ENCODE peak calls at places on chromosomes 16 and 17, in nine cellular contexts. N is GM23338, T is HCEC 1CT, O is endothelial cell, V is Calu3, L is HTR-8/SVneo, J is choroid plexus epithelial cell, Z is B cell, B is left cardiac atrium. G is an unnamed sample.

GRCh38 chr17:8221663-8222379 is 11.4 kb upstream of the AURKB start:
- DNase-seq in N (peak; percentile 89), T (peak; percentile 75), O (peak; percentile 89), V (peak; percentile 85), L (peak; percentile 79), J (peak; percentile 94), Z (peak; percentile 91), B (peak; percentile 80), G (peak; percentile 94)

GRCh38 chr17:2875608-2876007 is 79.4 kb downstream of the RAP1GAP2 start:
- DNase-seq in N (no peak), T (no peak), O (no peak), V (no peak), L (no peak), J (no peak), Z (no peak), B (no peak), G (peak; percentile 49)

GRCh38 chr16:90048737-90049330 is 28.3 kb downstream of the PRDM7 start:
- DNase-seq in N (no peak), T (no peak), O (no peak), V (no peak), L (no peak), J (no peak), Z (no peak), B (no peak), G (no peak)

GRCh38 chr17:62994931-62995330 is 28.9 kb downstream of the TANC2 start:
- DNase-seq in N (no peak), T (peak; percentile 27), O (no peak), V (no peak), L (no peak), J (peak; percentile 18), Z (no peak), B (no peak), G (peak; percentile 11)

GRCh38 chr16:26137956-26138355 is 446.2 kb downstream of the HS3ST4 start:
- DNase-seq in N (no peak), T (no peak), O (no peak), V (no peak), L (no peak), J (no peak), Z (no peak), B (no peak), G (no peak)

GRCh38 chr16:85210423-85211169 is 98.3 kb upstream of the CIBAR2 start:
- DNase-seq in N (no peak), T (peak; percentile 91), O (no peak), V (no peak), L (no peak), J (peak; percentile 70), Z (no peak), B (no peak), G (no peak)

GRCh38 chr17:42518046-42518754 is 17.8 kb upstream of the NAGLU start:
- DNase-seq in N (no peak), T (peak; percentile 99), O (no peak), V (peak; percentile 85), L (peak; percentile 88), J (peak; percentile 91), Z (no peak), B (peak; percentile 90), G (no peak)

GRCh38 chr16:30183961-30184429 is 593 bp downstream of the CORO1A start:
- DNase-seq in N (peak; percentile 16), T (no peak), O (no peak), V (no peak), L (no peak), J (no peak), Z (peak; percentile 87), B (peak; percentile 45), G (no peak)

GRCh38 chr17:34820166-34820920 is 140.9 kb downstream of the CCT6B start:
- DNase-seq in N (peak; percentile 20), T (no peak), O (no peak), V (no peak), L (no peak), J (no peak), Z (no peak), B (no peak), G (peak; percentile 47)

GRCh38 chr17:64457156-64457555 is 8.2 kb downstream of the MILR1 start:
- DNase-seq in N (no peak), T (no peak), O (no peak), V (no peak), L (no peak), J (peak; percentile 94), Z (no peak), B (no peak), G (no peak)

GRCh38 chr17:75602644-75603043 is 15.0 kb downstream of the MYO15B start:
- DNase-seq in N (no peak), T (no peak), O (no peak), V (no peak), L (no peak), J (no peak), Z (peak; percentile 8), B (no peak), G (no peak)

GRCh38 chr16:55542459-55543082 is 23.9 kb upstream of the CAPNS2 start:
- DNase-seq in N (no peak), T (peak; percentile 69), O (no peak), V (no peak), L (peak; percentile 5), J (peak; percentile 72), Z (no peak), B (no peak), G (no peak)

GRCh38 chr16:85249830-85250455 is 137.7 kb upstream of the CIBAR2 start:
- DNase-seq in N (no peak), T (no peak), O (no peak), V (no peak), L (no peak), J (no peak), Z (no peak), B (no peak), G (no peak)

GRCh38 chr16:89324056-89325010 is 106.8 kb downstream of the ZNF778 start:
- DNase-seq in N (no peak), T (peak; percentile 91), O (no peak), V (no peak), L (no peak), J (peak; percentile 82), Z (no peak), B (peak; percentile 16), G (no peak)

GRCh38 chr17:78995022-78995760 is 14.4 kb downstream of the CANT1 start:
- DNase-seq in N (no peak), T (no peak), O (no peak), V (no peak), L (no peak), J (no peak), Z (no peak), B (no peak), G (no peak)

GRCh38 chr17:33778505-33779398 is 476.3 kb upstream of the CCL2 start:
- DNase-seq in N (peak; percentile 74), T (peak; percentile 45), O (peak; percentile 58), V (peak; percentile 48), L (peak; percentile 46), J (peak; percentile 81), Z (peak; percentile 47), B (peak; percentile 32), G (peak; percentile 68)

GRCh38 chr17:2238432-2239169 is 65.0 kb downstream of the SMG6 start:
- DNase-seq in N (no peak), T (no peak), O (no peak), V (no peak), L (no peak), J (peak; percentile 57), Z (peak; percentile 34), B (peak; percentile 38), G (peak; percentile 37)

GRCh38 chr17:35142467-35142796 is 329 bp upstream of the NLE1 start:
- DNase-seq in N (no peak), T (no peak), O (no peak), V (no peak), L (no peak), J (no peak), Z (no peak), B (no peak), G (no peak)

GRCh38 chr16:72094266-72094610 is 591 bp downstream of the DHX38 start:
- DNase-seq in N (peak; percentile 40), T (no peak), O (no peak), V (no peak), L (no peak), J (peak; percentile 14), Z (no peak), B (no peak), G (peak; percentile 49)

GRCh38 chr16:29114476-29115012 is 129.7 kb downstream of the LAT start:
- DNase-seq in N (no peak), T (no peak), O (no peak), V (no peak), L (no peak), J (no peak), Z (no peak), B (no peak), G (peak; percentile 9)

GRCh38 chr17:80277751-80278671 is 17.4 kb downstream of the RNF213 start:
- DNase-seq in N (no peak), T (no peak), O (peak; percentile 41), V (no peak), L (no peak), J (peak; percentile 75), Z (no peak), B (peak; percentile 51), G (no peak)

GRCh38 chr16:4272114-4272954 is 489 bp downstream of the TFAP4 start:
- DNase-seq in N (peak; percentile 56), T (peak; percentile 45), O (peak; percentile 46), V (peak; percentile 53), L (no peak), J (peak; percentile 38), Z (peak; percentile 65), B (peak; percentile 63), G (peak; percentile 72)

GRCh38 chr17:41835800-41836549 is at the start of gene NT5C3B:
- DNase-seq in N (peak; percentile 64), T (peak; percentile 49), O (peak; percentile 64), V (peak; percentile 77), L (peak; percentile 97), J (peak; percentile 13), Z (peak; percentile 78), B (peak; percentile 75), G (peak; percentile 48)

GRCh38 chr17:75457047-75457654 is 716 bp downstream of the TMEM94 start:
- DNase-seq in N (peak; percentile 82), T (no peak), O (peak; percentile 41), V (peak; percentile 32), L (peak; percentile 49), J (no peak), Z (peak; percentile 32), B (peak; percentile 40), G (peak; percentile 83)

GRCh38 chr16:11851301-11852091 is at the start of gene RSL1D1:
- DNase-seq in N (peak; percentile 94), T (peak; percentile 90), O (peak; percentile 93), V (peak; percentile 96), L (peak; percentile 98), J (peak; percentile 95), Z (peak; percentile 98), B (peak; percentile 92), G (peak; percentile 95)

GRCh38 chr17:19304209-19304608 is 58.3 kb downstream of the B9D1 start:
- DNase-seq in N (no peak), T (peak; percentile 68), O (peak; percentile 26), V (peak; percentile 14), L (peak; percentile 69), J (peak; percentile 68), Z (peak; percentile 56), B (peak; percentile 58), G (no peak)

GRCh38 chr16:85699628-85700027 is 10.9 kb upstream of the GINS2 start:
- DNase-seq in N (no peak), T (no peak), O (no peak), V (no peak), L (no peak), J (peak; percentile 48), Z (no peak), B (no peak), G (peak; percentile 47)

GRCh38 chr17:71224824-71225575 is 895.8 kb upstream of the SOX9 start:
- DNase-seq in N (no peak), T (no peak), O (no peak), V (no peak), L (no peak), J (peak; percentile 30), Z (no peak), B (no peak), G (no peak)

GRCh38 chr17:41492771-41493170 is 3.1 kb upstream of the KRT36 start:
- DNase-seq in N (no peak), T (no peak), O (no peak), V (peak; percentile 64), L (no peak), J (peak; percentile 85), Z (no peak), B (peak; percentile 41), G (no peak)

GRCh38 chr17:63493411-63493810 is 16.6 kb downstream of the ACE start:
- DNase-seq in N (no peak), T (no peak), O (no peak), V (no peak), L (no peak), J (no peak), Z (no peak), B (no peak), G (no peak)